ENCODE peak calls at places on chromosomes 5 and 9, in four cellular contexts. J is fibroblast of lung, S is heart right ventricle, I is GM23338. R is an unnamed sample.

GRCh38 chr9:112921549-112921948 is 30.9 kb upstream of the SLC46A2 start:
- DNase-seq in J (peak), S (no peak), I (peak), R (peak)

GRCh38 chr5:95029569-95030366 is 255.1 kb downstream of the MCTP1 start:
- DNase-seq in J (no peak), S (no peak), I (no peak), R (peak)

GRCh38 chr5:59685806-59686205 is 207.7 kb downstream of the PDE4D start:
- DNase-seq in J (peak), S (no peak), I (no peak), R (no peak)

GRCh38 chr5:144742376-144742775 is 571.7 kb downstream of the KCTD16 start:
- DNase-seq in J (no peak), S (no peak), I (peak), R (no peak)

GRCh38 chr9:69174645-69175487 is 789 bp downstream of the TJP2 start:
- DNase-seq in J (peak), S (no peak), I (peak), R (peak)

GRCh38 chr5:110757118-110757729 is 18.4 kb downstream of the SLC25A46 start:
- DNase-seq in J (peak), S (no peak), I (peak), R (peak)

GRCh38 chr5:139385061-139385889 is 2.2 kb upstream of the SLC23A1 start:
- DNase-seq in J (no peak), S (no peak), I (no peak), R (no peak)

GRCh38 chr9:33472171-33472920 is 1.4 kb downstream of the NOL6 start:
- DNase-seq in J (no peak), S (no peak), I (no peak), R (no peak)

GRCh38 chr5:169723103-169723831 is 86.2 kb downstream of the DOCK2 start:
- DNase-seq in J (no peak), S (no peak), I (no peak), R (no peak)

GRCh38 chr5:55154893-55155292 is 5.1 kb upstream of the GPX8 start:
- DNase-seq in J (peak), S (no peak), I (no peak), R (peak)

GRCh38 chr9:89278551-89278950 is 32.4 kb upstream of the CKS2 start:
- DNase-seq in J (peak), S (no peak), I (no peak), R (no peak)

GRCh38 chr5:181204561-181205401 is at the start of gene TRIM7:
- DNase-seq in J (peak), S (peak), I (peak), R (peak)

GRCh38 chr9:87243602-87244001 is 254.1 kb upstream of the DAPK1 start:
- DNase-seq in J (no peak), S (no peak), I (no peak), R (no peak)

GRCh38 chr5:174500636-174501035 is 223.7 kb upstream of the MSX2 start:
- DNase-seq in J (no peak), S (no peak), I (no peak), R (no peak)

GRCh38 chr9:113808391-113809191 is 67.5 kb upstream of the ZNF618 start:
- DNase-seq in J (peak), S (no peak), I (no peak), R (peak)

GRCh38 chr9:131892890-131893289 is 153.0 kb upstream of the RAPGEF1 start:
- DNase-seq in J (no peak), S (no peak), I (no peak), R (no peak)

GRCh38 chr9:131888923-131889322 is 149.0 kb upstream of the RAPGEF1 start:
- DNase-seq in J (no peak), S (no peak), I (no peak), R (no peak)

GRCh38 chr9:131889437-131890244 is 149.8 kb upstream of the RAPGEF1 start:
- DNase-seq in J (peak), S (peak), I (peak), R (no peak)

GRCh38 chr9:131891578-131891977 is 151.7 kb upstream of the RAPGEF1 start:
- DNase-seq in J (no peak), S (no peak), I (no peak), R (no peak)

DNA sequence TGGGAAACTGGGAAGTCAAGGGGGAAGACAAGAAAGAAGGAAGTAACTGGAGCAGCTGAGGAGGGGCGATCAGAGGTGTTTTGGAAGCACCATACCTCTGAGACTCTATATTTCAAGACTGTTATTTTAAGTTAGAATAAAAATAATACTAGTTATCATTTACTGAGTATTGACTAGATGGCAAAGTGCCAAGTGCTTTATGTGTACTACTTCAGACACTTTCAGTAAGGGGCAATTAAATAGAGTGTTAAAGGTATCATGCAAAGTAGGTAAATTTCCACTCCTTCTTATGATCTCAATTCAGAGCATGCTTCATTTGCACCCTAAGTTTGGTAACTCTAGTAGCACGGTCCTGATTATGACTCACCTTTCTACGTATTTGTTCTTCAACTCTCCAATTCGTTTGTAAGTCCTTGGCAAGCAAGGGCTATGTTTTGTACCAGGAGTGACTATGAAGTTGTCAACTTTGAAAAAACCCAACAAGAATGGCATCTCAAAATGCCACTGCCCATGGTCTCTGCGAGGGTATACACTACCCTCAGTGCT is 152.4 kb upstream of the RAPGEF1 start:
- DNase-seq in J (no peak), S (no peak), I (no peak), R (no peak)
- TF ChIP-seq CTCF in J (no peak), S (no peak), I (no peak), R (no peak)

GRCh38 chr5:172405226-172405625 is 49.1 kb downstream of the SH3PXD2B start:
- DNase-seq in J (no peak), S (no peak), I (no peak), R (no peak)
- H3K27ac ChIP-seq in J (no peak), S (no peak), I (no peak), R (no peak)

DNA sequence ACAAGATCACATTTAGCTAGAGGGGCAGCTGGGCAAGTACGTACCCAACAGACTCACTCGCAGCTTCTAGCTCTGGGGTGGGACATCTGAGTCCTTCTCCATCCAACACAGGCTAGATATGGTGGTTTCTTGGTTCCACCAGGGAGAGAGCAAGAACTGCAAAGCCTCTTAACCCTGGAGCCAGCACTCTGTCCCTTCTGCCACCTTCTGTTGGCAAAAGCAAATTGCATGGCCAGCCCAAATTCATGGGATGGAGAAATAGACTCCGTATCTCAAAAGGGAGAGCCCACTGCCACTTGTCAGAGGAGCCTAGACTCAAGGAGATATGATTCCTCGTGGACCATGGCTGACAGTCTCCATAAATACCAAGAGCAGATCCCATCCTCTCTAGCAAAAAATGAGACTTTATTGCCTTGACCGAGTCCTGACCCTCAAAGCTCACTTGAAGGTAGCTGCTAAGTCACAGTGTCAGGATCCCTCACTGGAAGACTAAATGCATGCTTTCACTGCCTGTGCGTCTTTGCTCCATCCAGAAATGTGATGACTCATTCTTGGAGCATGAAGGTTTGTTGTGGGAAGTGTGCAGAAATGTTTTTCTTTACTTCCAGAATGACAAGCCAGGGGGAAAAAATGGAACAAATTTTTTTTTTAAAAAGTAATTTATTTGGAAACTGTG is 28.8 kb upstream of the ROR2 start:
- DNase-seq in J (peak), S (no peak), I (peak), R (peak)
- TF ChIP-seq CTCF in J (peak), S (peak), I (peak), R (no peak)

GRCh38 chr5:78927657-78928282 is 57.3 kb downstream of the ARSB start:
- DNase-seq in J (no peak), S (no peak), I (peak), R (no peak)
- H3K27ac ChIP-seq in J (no peak), S (no peak), I (peak), R (no peak)

GRCh38 chr5:178505639-178506407 is 84.4 kb downstream of the COL23A1 start:
- DNase-seq in J (no peak), S (no peak), I (no peak), R (no peak)
- TF ChIP-seq CTCF in J (no peak), S (no peak), I (no peak), R (no peak)

DNA sequence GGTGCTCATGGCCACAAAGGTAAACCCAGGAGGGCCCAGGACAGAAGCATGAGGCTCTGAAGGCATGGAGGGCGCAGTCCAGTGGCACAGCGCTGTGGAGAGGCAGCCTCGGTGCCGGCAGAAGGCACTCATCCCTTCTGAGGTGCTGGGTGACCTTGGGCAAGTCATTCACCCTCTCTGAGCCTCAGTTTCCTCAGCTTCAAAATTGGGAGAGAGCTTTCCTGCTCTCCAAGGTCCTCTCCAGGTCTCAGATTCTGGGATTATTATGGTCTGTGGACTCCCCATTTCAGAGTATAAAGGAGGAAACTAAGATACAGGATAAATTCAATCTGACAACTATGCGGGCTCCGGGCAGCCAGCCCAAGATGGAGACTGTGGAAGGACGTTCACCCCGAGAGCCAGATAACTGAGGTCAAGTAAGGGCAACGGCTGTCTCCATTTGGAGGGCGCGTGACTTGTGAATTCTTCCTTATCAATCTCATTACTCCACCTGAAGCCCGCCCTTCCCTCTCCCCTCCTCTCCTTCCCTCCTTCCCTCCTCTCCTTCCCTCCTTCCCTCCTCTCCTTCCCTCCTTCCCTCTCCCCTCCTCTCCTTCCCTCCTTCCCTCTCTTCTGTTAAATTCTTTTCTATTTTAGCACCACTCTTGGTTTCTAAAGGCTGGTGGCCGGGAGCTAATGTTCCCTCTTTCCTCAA is 58.1 kb downstream of the LRSAM1 start:
- DNase-seq in J (no peak), S (no peak), I (no peak), R (no peak)
- H3K27ac ChIP-seq in J (peak), S (peak), I (no peak), R (peak)

GRCh38 chr9:117555964-117556629 is 141.2 kb upstream of the ASTN2 start:
- DNase-seq in J (no peak), S (peak), I (peak), R (no peak)
- TF ChIP-seq CTCF in J (peak), S (peak), I (peak), R (peak)

DNA sequence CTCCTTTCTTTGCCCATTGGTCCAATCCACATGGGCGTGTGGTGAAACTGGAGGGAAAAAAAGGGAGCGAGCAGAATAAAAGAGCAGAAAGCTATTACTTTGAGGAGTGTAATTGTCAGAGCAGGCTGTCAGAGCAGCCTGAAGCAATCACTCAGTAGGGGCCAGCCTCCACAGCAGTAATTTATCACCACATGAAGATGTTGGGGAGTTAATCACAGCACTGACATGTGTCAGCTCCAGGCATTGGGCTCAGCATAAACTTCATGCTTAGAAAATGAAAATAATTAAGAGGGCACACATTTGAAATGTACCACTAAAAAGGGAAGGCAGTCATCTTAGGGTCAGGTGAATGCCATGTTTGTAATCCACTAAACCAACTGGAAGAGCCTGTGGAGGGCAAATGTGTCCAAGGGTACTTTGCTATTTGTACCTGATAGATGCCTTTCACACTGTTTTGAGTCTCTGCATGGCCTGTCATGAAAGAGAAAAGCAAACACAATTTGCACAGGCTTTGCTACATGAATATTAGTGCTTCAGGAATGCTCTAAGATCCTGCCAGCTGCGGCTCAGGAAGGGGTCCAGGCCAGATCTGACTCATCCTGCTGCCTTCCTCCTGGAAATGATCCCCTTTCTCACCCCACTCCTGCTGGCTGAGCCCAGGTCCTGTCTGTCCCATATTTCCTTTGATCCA is 2.9 kb upstream of the PTGER4 start:
- DNase-seq in J (peak), S (peak), I (peak), R (peak)
- H3K27ac ChIP-seq in J (peak), S (peak), I (no peak), R (peak)

GRCh38 chr9:107274096-107274495 is 9.0 kb upstream of the RAD23B start:
- DNase-seq in J (no peak), S (no peak), I (peak), R (no peak)
- TF ChIP-seq CTCF in J (no peak), S (peak), I (no peak), R (no peak)

GRCh38 chr9:13651969-13652663 is 372.6 kb upstream of the MPDZ start:
- DNase-seq in J (no peak), S (peak), I (no peak), R (no peak)
- H3K27ac ChIP-seq in J (no peak), S (peak), I (no peak), R (no peak)

R was measured in RWPE1.